ENCODE peak calls at places on chromosomes 4 and X, in nine cellular contexts. Y is head of caudate nucleus, D is left cardiac atrium, I is D341Med, W is epithelial cell of proximal tubule, F is AML-193, H is heart right ventricle, V is SJSA1, N is lower leg skin. B is an unnamed sample.

GRCh38 chr4:7755529-7755928 is 184.1 kb downstream of the AFAP1 start:
- DNase-seq in D (no peak), W (no peak), H (peak; percentile 14), Y (no peak), N (no peak), I (no peak), F (no peak), V (no peak), B (no peak)

GRCh38 chrX:41737065-41737464 is 13.1 kb downstream of the GPR82 start:
- DNase-seq in F (no peak), N (no peak), V (no peak), I (no peak), Y (no peak), W (no peak), H (no peak), D (no peak), B (peak; percentile 4)

GRCh38 chrX:18984381-18985185 is 669 bp upstream of the PHKA2 start:
- DNase-seq in H (peak; percentile 82), D (peak; percentile 82), N (peak; percentile 95), Y (peak; percentile 79), F (peak; percentile 66), W (no peak), I (peak; percentile 89), V (peak; percentile 90), B (peak; percentile 81)

GRCh38 chr4:21848001-21848400 is 100.6 kb downstream of the KCNIP4 start:
- DNase-seq in N (no peak), H (no peak), W (no peak), D (no peak), Y (no peak), F (no peak), I (peak; percentile 65), V (no peak), B (no peak)

GRCh38 chr4:166257276-166257675 is 384.2 kb downstream of the TLL1 start:
- DNase-seq in N (no peak), H (no peak), F (no peak), Y (no peak), W (no peak), D (no peak), V (no peak), I (no peak), B (no peak)

GRCh38 chr4:13985824-13986223 is 358.3 kb upstream of the BOD1L1 start:
- DNase-seq in N (no peak), V (no peak), H (no peak), I (no peak), W (no peak), F (no peak), D (no peak), Y (no peak), B (no peak)

GRCh38 chr4:185682236-185682635 is 129.8 kb downstream of the SORBS2 start:
- DNase-seq in V (peak; percentile 62), D (no peak), I (no peak), F (no peak), W (peak; percentile 53), H (no peak), Y (no peak), N (no peak), B (no peak)

GRCh38 chrX:1673337-1673736 is 58.5 kb downstream of the ASMT start:
- DNase-seq in I (peak; percentile 61), H (no peak), F (peak; percentile 28), N (peak; percentile 32), D (no peak), W (no peak), V (peak; percentile 44), Y (no peak), B (no peak)

GRCh38 chrX:119427024-119427794 is 28.1 kb downstream of the SLC25A43 start:
- DNase-seq in H (peak; percentile 24), Y (no peak), F (peak; percentile 49), D (peak; percentile 23), W (no peak), N (no peak), V (no peak), I (no peak), B (no peak)

GRCh38 chr4:152850377-152850776 is 70.6 kb downstream of the ARFIP1 start:
- DNase-seq in N (no peak), D (no peak), I (no peak), Y (no peak), V (no peak), W (peak; percentile 95), H (no peak), F (peak; percentile 86), B (no peak)

GRCh38 chr4:26248647-26249046 is 72.2 kb upstream of the RBPJ start:
- DNase-seq in W (no peak), N (no peak), H (no peak), D (no peak), F (no peak), Y (no peak), V (no peak), I (no peak), B (no peak)

GRCh38 chrX:150162141-150162540 is 201.0 kb upstream of the MAMLD1 start:
- DNase-seq in W (no peak), I (no peak), H (no peak), D (no peak), F (no peak), V (no peak), N (no peak), Y (no peak), B (no peak)

GRCh38 chr4:44660396-44660795 is 9.0 kb upstream of the YIPF7 start:
- DNase-seq in D (no peak), W (no peak), N (no peak), I (no peak), V (no peak), Y (no peak), H (no peak), F (no peak), B (no peak)

GRCh38 chrX:440636-441035 is 53.9 kb upstream of the PPP2R3B start:
- DNase-seq in N (no peak), H (no peak), F (no peak), W (no peak), D (no peak), V (no peak), Y (no peak), I (peak; percentile 19), B (no peak)